ENCODE peak calls at places on chromosomes 5 and 9, in nine cellular contexts. H is tibial nerve, J is sigmoid colon, Z is A549, Y is stomach, W is HepG2, U is ovary, C is transverse colon, A is GM12878. V is an unnamed sample.

GRCh38 chr9:130336027-130336595 is 70.6 kb downstream of the HMCN2 start:
- DNase-seq in J (no peak), W (no peak), Z (no peak), U (no peak), Y (no peak), C (no peak), H (no peak), A (no peak), V (no peak)

GRCh38 chr9:35907732-35908483 is 1.4 kb upstream of the SPAAR start:
- DNase-seq in Y (peak; percentile 47), J (peak; percentile 94), W (peak; percentile 62), U (peak; percentile 82), C (peak; percentile 70), Z (peak; percentile 88), A (no peak), H (peak; percentile 82), V (no peak)

GRCh38 chr9:2411459-2412215 is 209.9 kb upstream of the VLDLR start:
- DNase-seq in J (no peak), A (no peak), U (no peak), W (no peak), H (no peak), Z (no peak), C (no peak), Y (no peak), V (no peak)

GRCh38 chr5:130278136-130278535 is 373.9 kb downstream of the CHSY3 start:
- DNase-seq in W (no peak), A (no peak), Z (no peak), H (no peak), Y (no peak), U (no peak), J (no peak), C (no peak), V (no peak)

GRCh38 chr5:41869150-41869738 is 981 bp downstream of the OXCT1 start:
- DNase-seq in J (peak; percentile 91), U (peak; percentile 42), H (peak; percentile 61), Y (peak; percentile 67), Z (no peak), A (no peak), W (no peak), C (peak; percentile 11), V (peak; percentile 89)

GRCh38 chr5:85646641-85647040 is 971.1 kb upstream of the COX7C start:
- DNase-seq in J (no peak), A (no peak), C (no peak), U (no peak), H (no peak), W (no peak), Z (no peak), Y (no peak), V (no peak)

GRCh38 chr5:155087036-155087435 is 73.5 kb downstream of the KIF4B start:
- DNase-seq in Y (no peak), A (no peak), Z (no peak), W (no peak), H (no peak), J (no peak), U (no peak), C (no peak), V (no peak)

GRCh38 chr5:78611161-78611605 is 37.4 kb downstream of the LHFPL2 start:
- DNase-seq in Y (no peak), A (no peak), Z (no peak), C (no peak), W (no peak), J (no peak), H (no peak), U (no peak), V (no peak)

GRCh38 chr5:137450759-137451158 is 48.4 kb downstream of the SPOCK1 start:
- DNase-seq in U (no peak), H (no peak), Y (no peak), J (no peak), W (no peak), A (no peak), Z (no peak), C (no peak), V (no peak)

GRCh38 chr9:93177676-93178075 is 6.3 kb upstream of the WNK2 start:
- DNase-seq in C (no peak), Z (no peak), U (no peak), H (no peak), Y (no peak), W (no peak), J (no peak), A (no peak), V (no peak)

GRCh38 chr5:150599281-150599680 is 41.2 kb upstream of the SYNPO start:
- DNase-seq in H (no peak), Z (no peak), A (no peak), W (no peak), U (no peak), Y (no peak), J (no peak), C (no peak), V (no peak)

GRCh38 chr5:36722913-36723312 is 116.5 kb downstream of the SLC1A3 start:
- DNase-seq in W (no peak), J (no peak), Z (no peak), U (no peak), C (no peak), Y (no peak), H (no peak), A (peak; percentile 86), V (no peak)

GRCh38 chr5:10557747-10558295 is 6.0 kb upstream of the ANKRD33B start:
- DNase-seq in A (no peak), Y (no peak), W (no peak), Z (peak; percentile 82), U (no peak), H (no peak), J (peak; percentile 33), C (no peak), V (no peak)

GRCh38 chr5:454936-455335 is 12.0 kb downstream of the EXOC3 start:
- DNase-seq in H (no peak), Z (no peak), A (no peak), Y (no peak), W (no peak), C (peak; percentile 5), J (peak; percentile 40), U (no peak), V (peak; percentile 52)

GRCh38 chr5:124701873-124702272 is 44.6 kb downstream of the ZNF608 start:
- DNase-seq in Y (no peak), W (no peak), J (no peak), Z (no peak), U (no peak), A (no peak), H (no peak), C (no peak), V (no peak)

GRCh38 chr9:33081128-33081851 is 4.8 kb upstream of the SMU1 start:
- DNase-seq in Z (peak; percentile 89), Y (peak; percentile 35), W (peak; percentile 79), C (peak; percentile 54), J (peak; percentile 81), H (peak; percentile 78), U (peak; percentile 75), A (peak; percentile 76), V (peak; percentile 86)

GRCh38 chr9:6501526-6502210 is 88.7 kb downstream of the UHRF2 start:
- DNase-seq in U (no peak), C (no peak), Z (no peak), A (no peak), J (no peak), H (no peak), Y (no peak), W (no peak), V (no peak)

GRCh38 chr9:6502399-6502798 is 89.4 kb downstream of the UHRF2 start:
- DNase-seq in A (no peak), J (no peak), Z (peak; percentile 31), W (no peak), H (no peak), C (no peak), U (no peak), Y (no peak), V (no peak)

GRCh38 chr9:6512085-6512657 is 99.2 kb downstream of the UHRF2 start:
- DNase-seq in W (no peak), A (no peak), Y (no peak), C (no peak), Z (no peak), H (no peak), U (no peak), J (no peak), V (no peak)

DNA sequence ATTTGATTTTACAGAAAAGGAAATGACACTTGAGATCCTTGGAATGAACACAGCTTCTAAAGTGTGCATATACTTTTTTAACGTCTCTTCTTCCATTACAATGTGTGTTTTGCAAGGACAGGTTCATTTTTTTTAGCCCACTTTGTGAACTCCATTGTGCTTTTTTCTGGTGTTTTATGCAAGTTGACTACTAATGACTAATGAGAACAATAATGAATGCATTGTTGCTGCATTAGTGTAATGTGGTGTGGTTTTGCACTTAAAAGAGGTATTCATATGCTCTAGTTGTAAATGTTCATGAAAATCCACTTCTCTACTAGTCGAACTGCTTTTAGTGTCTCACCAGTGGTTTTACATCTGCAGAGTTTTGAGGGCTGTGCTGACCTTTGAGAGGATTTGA is 93.6 kb downstream of the UHRF2 start:
- DNase-seq in Y (no peak), A (no peak), W (no peak), U (no peak), C (no peak), H (no peak), J (no peak), Z (no peak), V (no peak)
- TF ChIP-seq EP300 in Y (no peak), A (no peak), W (no peak), U (no peak), C (no peak), H (no peak), J (no peak), Z (no peak), V (no peak)

GRCh38 chr5:27608992-27609391 is 570.6 kb upstream of the CDH9 start:
- DNase-seq in Y (no peak), Z (no peak), H (no peak), A (no peak), J (no peak), U (no peak), C (no peak), W (no peak), V (no peak)
- TF ChIP-seq EP300 in Y (no peak), Z (no peak), H (no peak), A (no peak), J (no peak), U (no peak), C (no peak), W (no peak), V (no peak)

GRCh38 chr9:134407123-134407779 is 81.0 kb downstream of the RXRA start:
- DNase-seq in C (peak; percentile 89), Z (peak; percentile 96), Y (peak; percentile 91), H (peak; percentile 74), A (peak; percentile 70), W (no peak), J (peak; percentile 96), U (peak; percentile 88), V (peak; percentile 93)
- TF ChIP-seq EP300 in C (no peak), Z (peak; percentile 60), Y (no peak), H (peak; percentile 57), A (no peak), W (no peak), J (no peak), U (no peak), V (no peak)

DNA sequence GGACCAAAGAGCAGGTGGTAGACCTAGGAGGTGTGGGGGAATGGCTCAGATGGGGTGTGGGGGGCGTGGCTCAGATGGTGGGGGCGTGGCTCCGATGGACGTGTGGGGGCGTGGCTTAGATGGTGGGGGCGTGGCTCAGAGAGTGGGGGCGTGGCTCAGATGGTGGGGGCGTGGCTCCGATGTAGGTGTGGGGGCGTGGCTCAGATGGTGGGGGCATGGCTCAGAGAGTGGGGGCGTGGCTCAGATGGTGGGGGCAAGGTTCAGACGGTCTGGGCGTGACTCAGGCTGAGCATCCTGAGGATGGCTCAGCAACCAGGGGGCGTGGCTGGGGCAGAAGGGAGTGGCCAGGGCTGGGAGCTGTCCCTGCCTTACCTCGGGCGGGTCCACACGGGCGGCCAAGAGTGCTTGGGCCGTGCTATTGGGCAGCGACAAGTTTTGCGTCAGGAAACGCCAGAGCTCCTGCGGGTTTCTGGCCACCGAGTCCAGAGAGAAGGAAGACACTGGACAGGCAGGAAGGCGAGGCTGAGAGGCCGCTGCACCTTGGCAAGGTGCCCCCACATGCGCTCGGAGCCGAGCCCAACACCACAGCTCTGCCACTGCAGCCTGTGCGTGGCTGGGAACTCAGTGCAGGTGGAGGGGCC is 5.9 kb downstream of the ABCA2 start:
- DNase-seq in A (no peak), Z (peak; percentile 94), W (peak; percentile 88), C (peak; percentile 97), U (peak; percentile 52), J (no peak), Y (peak; percentile 84), H (no peak), V (no peak)
- TF ChIP-seq EP300 in A (no peak), Z (no peak), W (no peak), C (no peak), U (no peak), J (no peak), Y (no peak), H (no peak), V (no peak)

V was measured in suprapubic skin.